ENCODE peak calls at places on chromosome X, in nine cellular contexts. One of them, this sample, is unnamed.

GRCh38 chrX:100373673-100374072 is 36.4 kb downstream of the PCDH19 start:
- DNase-seq in AG20443: no peak
- DNase-seq in aorta: no peak
- DNase-seq in left colon: no peak
- DNase-seq in astrocyte of the cerebellum: no peak
- DNase-seq in GM13977: no peak
- DNase-seq in iris pigment epithelial cell: no peak
- DNase-seq in mesendoderm: no peak
- DNase-seq in AG08396: no peak
- DNase-seq in this sample: no peak

GRCh38 chrX:19595036-19595435 is 79.7 kb upstream of the MAP3K15 start:
- DNase-seq in AG20443: no peak
- DNase-seq in aorta: no peak
- DNase-seq in left colon: no peak
- DNase-seq in astrocyte of the cerebellum: no peak
- DNase-seq in GM13977: no peak
- DNase-seq in iris pigment epithelial cell: no peak
- DNase-seq in mesendoderm: no peak
- DNase-seq in AG08396: no peak
- DNase-seq in this sample: no peak

GRCh38 chrX:102063445-102064074 is 61.9 kb upstream of the TCEAL2 start:
- DNase-seq in AG20443: no peak
- DNase-seq in aorta: no peak
- DNase-seq in left colon: no peak
- DNase-seq in astrocyte of the cerebellum: no peak
- DNase-seq in GM13977: no peak
- DNase-seq in iris pigment epithelial cell: no peak
- DNase-seq in mesendoderm: peak
- DNase-seq in AG08396: no peak
- DNase-seq in this sample: no peak

GRCh38 chrX:20320461-20321159 is 53.9 kb upstream of the RPS6KA3 start:
- DNase-seq in AG20443: no peak
- DNase-seq in aorta: peak
- DNase-seq in left colon: no peak
- DNase-seq in astrocyte of the cerebellum: no peak
- DNase-seq in GM13977: peak
- DNase-seq in iris pigment epithelial cell: no peak
- DNase-seq in mesendoderm: no peak
- DNase-seq in AG08396: no peak
- DNase-seq in this sample: no peak

GRCh38 chrX:85627363-85627762 is 247.9 kb upstream of the POF1B start:
- DNase-seq in AG20443: no peak
- DNase-seq in aorta: no peak
- DNase-seq in left colon: no peak
- DNase-seq in astrocyte of the cerebellum: no peak
- DNase-seq in GM13977: no peak
- DNase-seq in iris pigment epithelial cell: peak
- DNase-seq in mesendoderm: peak
- DNase-seq in AG08396: no peak
- DNase-seq in this sample: no peak

GRCh38 chrX:16838202-16839066 is 31.7 kb downstream of the RBBP7 start:
- DNase-seq in AG20443: peak
- DNase-seq in aorta: no peak
- DNase-seq in left colon: no peak
- DNase-seq in astrocyte of the cerebellum: peak
- DNase-seq in GM13977: no peak
- DNase-seq in iris pigment epithelial cell: peak
- DNase-seq in mesendoderm: peak
- DNase-seq in AG08396: peak
- DNase-seq in this sample: no peak

GRCh38 chrX:110569506-110569905 is 210.9 kb downstream of the RTL9 start:
- DNase-seq in AG20443: no peak
- DNase-seq in aorta: no peak
- DNase-seq in left colon: no peak
- DNase-seq in astrocyte of the cerebellum: no peak
- DNase-seq in GM13977: no peak
- DNase-seq in iris pigment epithelial cell: peak
- DNase-seq in mesendoderm: peak
- DNase-seq in AG08396: no peak
- DNase-seq in this sample: no peak

GRCh38 chrX:115360220-115360781 is 70.8 kb downstream of the LUZP4 start:
- DNase-seq in AG20443: no peak
- DNase-seq in aorta: no peak
- DNase-seq in left colon: no peak
- DNase-seq in astrocyte of the cerebellum: no peak
- DNase-seq in GM13977: no peak
- DNase-seq in iris pigment epithelial cell: peak
- DNase-seq in mesendoderm: no peak
- DNase-seq in AG08396: no peak
- DNase-seq in this sample: no peak

GRCh38 chrX:109710181-109710580 is 22.9 kb downstream of the ACSL4 start:
- DNase-seq in AG20443: no peak
- DNase-seq in aorta: no peak
- DNase-seq in left colon: no peak
- DNase-seq in astrocyte of the cerebellum: no peak
- DNase-seq in GM13977: no peak
- DNase-seq in iris pigment epithelial cell: no peak
- DNase-seq in mesendoderm: no peak
- DNase-seq in AG08396: no peak
- DNase-seq in this sample: no peak

GRCh38 chrX:3526084-3526483 is 179.6 kb upstream of the MXRA5 start:
- DNase-seq in AG20443: peak
- DNase-seq in aorta: no peak
- DNase-seq in left colon: no peak
- DNase-seq in astrocyte of the cerebellum: no peak
- DNase-seq in GM13977: no peak
- DNase-seq in iris pigment epithelial cell: peak
- DNase-seq in mesendoderm: no peak
- DNase-seq in AG08396: no peak
- DNase-seq in this sample: no peak

GRCh38 chrX:120365320-120365719 is 3.4 kb downstream of the ATP1B4 start:
- DNase-seq in AG20443: peak
- DNase-seq in aorta: peak
- DNase-seq in left colon: peak
- DNase-seq in astrocyte of the cerebellum: no peak
- DNase-seq in GM13977: peak
- DNase-seq in iris pigment epithelial cell: peak
- DNase-seq in mesendoderm: peak
- DNase-seq in AG08396: peak
- DNase-seq in this sample: peak

GRCh38 chrX:106932960-106933537 is 12.8 kb downstream of the CLDN2 start:
- DNase-seq in AG20443: peak
- DNase-seq in aorta: no peak
- DNase-seq in left colon: no peak
- DNase-seq in astrocyte of the cerebellum: no peak
- DNase-seq in GM13977: no peak
- DNase-seq in iris pigment epithelial cell: peak
- DNase-seq in mesendoderm: peak
- DNase-seq in AG08396: no peak
- DNase-seq in this sample: no peak

GRCh38 chrX:10350991-10351390 is 194.2 kb downstream of the CLCN4 start:
- DNase-seq in AG20443: peak
- DNase-seq in aorta: no peak
- DNase-seq in left colon: no peak
- DNase-seq in astrocyte of the cerebellum: no peak
- DNase-seq in GM13977: no peak
- DNase-seq in iris pigment epithelial cell: peak
- DNase-seq in mesendoderm: no peak
- DNase-seq in AG08396: peak
- DNase-seq in this sample: no peak

GRCh38 chrX:111095974-111096870 is at the start of gene PAK3:
- DNase-seq in AG20443: peak
- DNase-seq in aorta: peak
- DNase-seq in left colon: peak
- DNase-seq in astrocyte of the cerebellum: peak
- DNase-seq in GM13977: peak
- DNase-seq in iris pigment epithelial cell: peak
- DNase-seq in mesendoderm: peak
- DNase-seq in AG08396: peak
- DNase-seq in this sample: peak

GRCh38 chrX:10989386-10989785 is 121.7 kb upstream of the HCCS start:
- DNase-seq in AG20443: no peak
- DNase-seq in aorta: no peak
- DNase-seq in left colon: no peak
- DNase-seq in astrocyte of the cerebellum: peak
- DNase-seq in GM13977: no peak
- DNase-seq in iris pigment epithelial cell: no peak
- DNase-seq in mesendoderm: peak
- DNase-seq in AG08396: no peak
- DNase-seq in this sample: no peak